ENCODE peak calls at places on chromosomes 2 and 18, in ten cellular contexts. V is cardiac fibroblast, P is heart left ventricle, Y is IMR-90, I is mucosa of descending colon, Q is GM12878, X is tibial nerve, A is GM12865, D is astrocyte of the spinal cord, O is psoas muscle. N is an unnamed sample.

GRCh38 chr2:199883474-199884212 is 27.4 kb upstream of the C2orf69 start:
- DNase-seq in V (no peak), P (no peak), Y (no peak), I (no peak), Q (no peak), X (no peak), A (no peak), D (no peak), O (no peak), N (no peak)

GRCh38 chr2:164430166-164430783 is 191.0 kb downstream of the GRB14 start:
- DNase-seq in V (peak), P (no peak), Y (peak), I (peak), Q (no peak), X (peak), A (peak), D (peak), O (no peak), N (peak)

GRCh38 chr2:231890896-231891513 is 35.2 kb downstream of the NPPC start:
- DNase-seq in V (no peak), P (no peak), Y (no peak), I (no peak), Q (no peak), X (no peak), A (no peak), D (no peak), O (no peak), N (no peak)

GRCh38 chr2:76270356-76270755 is 559.6 kb upstream of the GCFC2 start:
- DNase-seq in V (no peak), P (no peak), Y (no peak), I (no peak), Q (no peak), X (no peak), A (no peak), D (no peak), O (no peak), N (no peak)

GRCh38 chr2:240791821-240792657 is 28.0 kb downstream of the KIF1A start:
- DNase-seq in V (no peak), P (no peak), Y (no peak), I (no peak), Q (no peak), X (no peak), A (no peak), D (no peak), O (peak), N (no peak)

GRCh38 chr2:203659650-203660049 is 46.8 kb upstream of the CD28 start:
- DNase-seq in V (no peak), P (no peak), Y (no peak), I (peak), Q (no peak), X (peak), A (peak), D (no peak), O (no peak), N (no peak)

GRCh38 chr2:197184959-197185586 is 125.5 kb downstream of the ANKRD44 start:
- DNase-seq in V (peak), P (peak), Y (peak), I (no peak), Q (no peak), X (no peak), A (no peak), D (peak), O (peak), N (no peak)

GRCh38 chr2:240620149-240620731 is 5.0 kb upstream of the GPR35 start:
- DNase-seq in V (no peak), P (peak), Y (no peak), I (no peak), Q (no peak), X (no peak), A (no peak), D (no peak), O (peak), N (peak)

GRCh38 chr18:68417826-68418225 is 297.1 kb downstream of the TMX3 start:
- DNase-seq in V (peak), P (no peak), Y (peak), I (no peak), Q (no peak), X (no peak), A (no peak), D (no peak), O (no peak), N (no peak)

GRCh38 chr2:132774189-132774588 is 104.2 kb upstream of the LYPD1 start:
- DNase-seq in V (no peak), P (no peak), Y (peak), I (no peak), Q (no peak), X (no peak), A (no peak), D (no peak), O (no peak), N (no peak)

GRCh38 chr18:13491138-13491537 is 235.2 kb downstream of the FAM210A start:
- DNase-seq in V (no peak), P (no peak), Y (no peak), I (no peak), Q (no peak), X (no peak), A (no peak), D (no peak), O (no peak), N (no peak)

GRCh38 chr18:12086677-12087482 is 6.8 kb upstream of the ANKRD62 start:
- DNase-seq in V (no peak), P (peak), Y (no peak), I (no peak), Q (no peak), X (no peak), A (no peak), D (no peak), O (no peak), N (no peak)

GRCh38 chr2:133843551-133843950 is 275.3 kb upstream of the NCKAP5 start:
- DNase-seq in V (no peak), P (no peak), Y (no peak), I (no peak), Q (no peak), X (no peak), A (no peak), D (no peak), O (no peak), N (peak)

GRCh38 chr2:113890253-113891235 is 655 bp downstream of the ACTR3 start:
- DNase-seq in V (peak), P (peak), Y (peak), I (peak), Q (peak), X (peak), A (peak), D (peak), O (peak), N (peak)

GRCh38 chr18:7778181-7778580 is 211.1 kb downstream of the PTPRM start:
- DNase-seq in V (peak), P (no peak), Y (peak), I (no peak), Q (no peak), X (no peak), A (no peak), D (no peak), O (no peak), N (no peak)

GRCh38 chr18:50096766-50097435 is 98.0 kb downstream of the MYO5B start:
- DNase-seq in V (no peak), P (no peak), Y (no peak), I (no peak), Q (no peak), X (no peak), A (no peak), D (no peak), O (no peak), N (no peak)

GRCh38 chr2:153971914-153972313 is 100.2 kb downstream of the GALNT13 start:
- DNase-seq in V (no peak), P (no peak), Y (no peak), I (no peak), Q (no peak), X (no peak), A (no peak), D (no peak), O (no peak), N (peak)

GRCh38 chr2:62152000-62152399 is 43.9 kb upstream of the B3GNT2 start:
- DNase-seq in V (peak), P (no peak), Y (peak), I (no peak), Q (no peak), X (no peak), A (no peak), D (peak), O (no peak), N (no peak)

GRCh38 chr2:86704482-86704971 is 15.6 kb upstream of the RMND5A start:
- DNase-seq in V (peak), P (no peak), Y (peak), I (peak), Q (no peak), X (no peak), A (no peak), D (peak), O (no peak), N (no peak)

GRCh38 chr2:128053331-128053730 is 25.5 kb upstream of the SAP130 start:
- DNase-seq in V (no peak), P (no peak), Y (no peak), I (no peak), Q (no peak), X (no peak), A (no peak), D (no peak), O (no peak), N (no peak)

GRCh38 chr18:5964108-5964507 is 68.8 kb upstream of the TMEM200C start:
- DNase-seq in V (no peak), P (no peak), Y (no peak), I (no peak), Q (no peak), X (no peak), A (no peak), D (no peak), O (no peak), N (no peak)

GRCh38 chr2:157928372-157928771 is 52.2 kb upstream of the ACVR1 start:
- DNase-seq in V (no peak), P (no peak), Y (no peak), I (no peak), Q (no peak), X (no peak), A (no peak), D (no peak), O (no peak), N (no peak)

GRCh38 chr2:20381457-20381856 is 30.8 kb upstream of the PUM2 start:
- DNase-seq in V (peak), P (no peak), Y (peak), I (peak), Q (no peak), X (peak), A (no peak), D (peak), O (no peak), N (no peak)

GRCh38 chr2:235026137-235026536 is 74.3 kb downstream of the SH3BP4 start:
- DNase-seq in V (peak), P (no peak), Y (peak), I (no peak), Q (no peak), X (no peak), A (no peak), D (peak), O (no peak), N (no peak)

GRCh38 chr18:79461627-79462026 is 65.9 kb downstream of the NFATC1 start:
- DNase-seq in V (no peak), P (no peak), Y (no peak), I (no peak), Q (no peak), X (no peak), A (no peak), D (no peak), O (no peak), N (no peak)

GRCh38 chr18:79458131-79458838 is 62.6 kb downstream of the NFATC1 start:
- DNase-seq in V (peak), P (no peak), Y (peak), I (peak), Q (no peak), X (peak), A (no peak), D (peak), O (peak), N (peak)

GRCh38 chr18:79459946-79460345 is 64.2 kb downstream of the NFATC1 start:
- DNase-seq in V (no peak), P (no peak), Y (no peak), I (no peak), Q (no peak), X (no peak), A (no peak), D (no peak), O (no peak), N (no peak)

GRCh38 chr18:79458917-79459803 is 63.4 kb downstream of the NFATC1 start:
- DNase-seq in V (no peak), P (no peak), Y (no peak), I (no peak), Q (no peak), X (no peak), A (no peak), D (no peak), O (no peak), N (peak)

GRCh38 chr18:79460445-79461300 is 64.9 kb downstream of the NFATC1 start:
- DNase-seq in V (peak), P (no peak), Y (peak), I (no peak), Q (peak), X (no peak), A (peak), D (no peak), O (no peak), N (peak)
- H3K4me3 ChIP-seq in V (no peak), P (no peak), Y (no peak), I (no peak), Q (no peak), X (no peak), A (peak), D (no peak), O (no peak), N (no peak)

GRCh38 chr18:77015176-77015575 is 117.4 kb downstream of the MBP start:
- DNase-seq in V (no peak), P (no peak), Y (no peak), I (no peak), Q (no peak), X (no peak), A (no peak), D (no peak), O (no peak), N (no peak)
- H3K4me3 ChIP-seq in V (no peak), P (no peak), Y (no peak), I (no peak), Q (no peak), X (peak), A (no peak), D (no peak), O (no peak), N (no peak)

GRCh38 chr18:77057043-77057442 is 75.5 kb downstream of the MBP start:
- DNase-seq in V (no peak), P (peak), Y (no peak), I (no peak), Q (no peak), X (no peak), A (no peak), D (no peak), O (peak), N (no peak)
- H3K4me3 ChIP-seq in V (no peak), P (peak), Y (no peak), I (no peak), Q (no peak), X (no peak), A (no peak), D (no peak), O (no peak), N (no peak)

GRCh38 chr18:9808530-9809241 is 77.1 kb upstream of the TXNDC2 start:
- DNase-seq in V (peak), P (no peak), Y (no peak), I (no peak), Q (no peak), X (no peak), A (no peak), D (no peak), O (no peak), N (peak)
- H3K4me3 ChIP-seq in V (no peak), P (peak), Y (no peak), I (no peak), Q (no peak), X (no peak), A (no peak), D (no peak), O (no peak), N (no peak)

GRCh38 chr18:63096327-63096874 is 223.2 kb downstream of the BCL2 start:
- DNase-seq in V (no peak), P (no peak), Y (no peak), I (no peak), Q (no peak), X (no peak), A (no peak), D (no peak), O (no peak), N (no peak)

GRCh38 chr18:63097198-63097597 is 222.4 kb downstream of the BCL2 start:
- DNase-seq in V (no peak), P (no peak), Y (no peak), I (no peak), Q (no peak), X (no peak), A (no peak), D (no peak), O (no peak), N (no peak)

GRCh38 chr18:63099026-63099840 is 220.3 kb downstream of the BCL2 start:
- DNase-seq in V (no peak), P (no peak), Y (no peak), I (no peak), Q (no peak), X (no peak), A (no peak), D (no peak), O (no peak), N (no peak)

GRCh38 chr18:63099848-63100625 is 219.5 kb downstream of the BCL2 start:
- DNase-seq in V (no peak), P (peak), Y (no peak), I (peak), Q (peak), X (no peak), A (no peak), D (no peak), O (no peak), N (no peak)

GRCh38 chr18:63098014-63098981 is 221.3 kb downstream of the BCL2 start:
- DNase-seq in V (no peak), P (no peak), Y (no peak), I (peak), Q (peak), X (no peak), A (peak), D (no peak), O (no peak), N (no peak)
- H3K4me3 ChIP-seq in V (no peak), P (no peak), Y (no peak), I (no peak), Q (peak), X (no peak), A (no peak), D (no peak), O (no peak), N (no peak)

GRCh38 chr2:68798574-68798973 is 64.0 kb downstream of the ARHGAP25 start:
- DNase-seq in V (no peak), P (no peak), Y (no peak), I (no peak), Q (no peak), X (no peak), A (no peak), D (no peak), O (no peak), N (no peak)

GRCh38 chr2:68800517-68800916 is 65.9 kb downstream of the ARHGAP25 start:
- DNase-seq in V (no peak), P (no peak), Y (no peak), I (no peak), Q (no peak), X (no peak), A (no peak), D (no peak), O (no peak), N (no peak)

GRCh38 chr2:68799615-68800400 is 65.2 kb downstream of the ARHGAP25 start:
- DNase-seq in V (no peak), P (no peak), Y (no peak), I (no peak), Q (no peak), X (no peak), A (no peak), D (no peak), O (no peak), N (peak)

GRCh38 chr2:68799138-68799537 is 64.5 kb downstream of the ARHGAP25 start:
- DNase-seq in V (no peak), P (no peak), Y (no peak), I (no peak), Q (no peak), X (no peak), A (no peak), D (no peak), O (no peak), N (no peak)

DNA sequence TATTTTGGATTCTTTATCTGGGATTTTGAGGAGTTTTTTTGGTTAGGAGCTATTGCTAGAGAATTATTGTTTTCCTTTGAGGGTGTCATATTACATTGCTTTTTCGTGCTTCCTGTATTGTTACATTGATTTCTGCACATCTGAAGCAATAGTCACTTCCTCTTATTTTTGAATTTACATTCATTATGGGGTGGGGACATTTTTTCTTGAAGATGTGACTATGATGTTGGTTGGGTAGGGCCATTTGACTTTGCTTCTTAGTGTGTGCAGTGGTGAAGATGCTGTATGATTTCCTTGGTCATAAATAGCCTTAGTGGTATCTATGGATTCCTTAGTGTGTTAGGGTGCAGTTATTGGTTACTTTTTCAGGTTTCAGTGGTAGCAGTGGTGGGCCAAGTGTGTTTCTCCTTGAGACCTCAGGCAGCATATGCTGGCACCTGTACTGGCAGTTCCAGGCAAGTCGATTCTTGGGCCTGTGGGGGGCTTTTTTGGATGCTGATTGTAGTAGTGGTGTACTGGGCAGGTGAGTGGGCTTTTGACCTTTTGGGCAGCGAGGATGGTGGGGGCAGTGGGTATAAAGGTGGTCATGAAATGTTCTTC is 61.8 kb downstream of the ARHGAP25 start:
- DNase-seq in V (peak), P (no peak), Y (peak), I (no peak), Q (no peak), X (no peak), A (peak), D (no peak), O (no peak), N (no peak)
- H3K4me3 ChIP-seq in V (no peak), P (no peak), Y (no peak), I (no peak), Q (no peak), X (no peak), A (no peak), D (no peak), O (no peak), N (no peak)

DNA sequence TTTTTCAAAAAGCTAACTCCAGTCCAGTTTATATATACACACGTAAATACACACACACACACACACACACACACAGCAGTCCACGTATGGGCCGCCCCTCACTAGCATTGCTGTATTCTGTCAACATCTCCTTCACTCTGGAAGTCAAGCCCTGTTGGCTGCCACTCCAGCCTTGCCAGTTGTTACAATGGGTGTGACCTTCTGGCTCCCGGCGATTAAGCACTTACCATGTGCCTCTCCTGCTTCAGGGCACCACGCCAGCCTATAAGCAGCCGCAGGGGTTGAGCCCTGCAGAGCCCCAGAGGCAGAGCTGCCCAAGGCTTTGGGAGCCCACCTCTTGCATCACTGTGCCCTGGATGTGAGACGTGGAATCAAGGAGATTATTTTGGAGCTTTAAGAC is 54.3 kb upstream of the ROCK2 start:
- DNase-seq in V (no peak), P (peak), Y (no peak), I (peak), Q (no peak), X (no peak), A (no peak), D (no peak), O (no peak), N (no peak)
- H3K4me3 ChIP-seq in V (no peak), P (no peak), Y (no peak), I (no peak), Q (no peak), X (no peak), A (no peak), D (no peak), O (no peak), N (no peak)

N was measured in H7.